ENCODE peak calls at places on chromosomes 4 and X, in four cellular contexts. One of them, this sample, is unnamed.

GRCh38 chr4:111400736-111401135 is 744.5 kb upstream of the FAM241A start:
- DNase-seq in NB4: no peak
- DNase-seq in stimulated activated CD8-positive, alpha-beta memory T cell treated with anti-CD3 and anti-CD28 coated beads, Interleukin-7, amount 100 ng/mL, for 1 hour: no peak
- DNase-seq in KBM-7: no peak
- DNase-seq in this sample: no peak

GRCh38 chrX:153903238-153903980 is 1.1 kb upstream of the AVPR2 start:
- DNase-seq in NB4: peak; percentile 45
- DNase-seq in stimulated activated CD8-positive, alpha-beta memory T cell treated with anti-CD3 and anti-CD28 coated beads, Interleukin-7, amount 100 ng/mL, for 1 hour: no peak
- DNase-seq in KBM-7: peak; percentile 53
- DNase-seq in this sample: no peak

GRCh38 chr4:92305878-92306520 is 2.2 kb downstream of the GRID2 start:
- DNase-seq in NB4: no peak
- DNase-seq in stimulated activated CD8-positive, alpha-beta memory T cell treated with anti-CD3 and anti-CD28 coated beads, Interleukin-7, amount 100 ng/mL, for 1 hour: no peak
- DNase-seq in KBM-7: no peak
- DNase-seq in this sample: no peak

GRCh38 chr4:147550626-147551250 is 66.5 kb upstream of the TMEM184C start:
- DNase-seq in NB4: no peak
- DNase-seq in stimulated activated CD8-positive, alpha-beta memory T cell treated with anti-CD3 and anti-CD28 coated beads, Interleukin-7, amount 100 ng/mL, for 1 hour: no peak
- DNase-seq in KBM-7: no peak
- DNase-seq in this sample: no peak

GRCh38 chr4:37717575-37717974 is 31.4 kb upstream of the RELL1 start:
- DNase-seq in NB4: peak; percentile 35
- DNase-seq in stimulated activated CD8-positive, alpha-beta memory T cell treated with anti-CD3 and anti-CD28 coated beads, Interleukin-7, amount 100 ng/mL, for 1 hour: no peak
- DNase-seq in KBM-7: no peak
- DNase-seq in this sample: no peak

GRCh38 chrX:6667048-6667768 is 132.3 kb upstream of the VCX3A start:
- DNase-seq in NB4: peak; percentile 2
- DNase-seq in stimulated activated CD8-positive, alpha-beta memory T cell treated with anti-CD3 and anti-CD28 coated beads, Interleukin-7, amount 100 ng/mL, for 1 hour: no peak
- DNase-seq in KBM-7: peak; percentile 55
- DNase-seq in this sample: no peak

GRCh38 chrX:23435575-23435974 is 100.9 kb downstream of the PTCHD1 start:
- DNase-seq in NB4: no peak
- DNase-seq in stimulated activated CD8-positive, alpha-beta memory T cell treated with anti-CD3 and anti-CD28 coated beads, Interleukin-7, amount 100 ng/mL, for 1 hour: no peak
- DNase-seq in KBM-7: no peak
- DNase-seq in this sample: no peak

GRCh38 chr4:153346031-153346430 is 1.5 kb downstream of the MND1 start:
- DNase-seq in NB4: no peak
- DNase-seq in stimulated activated CD8-positive, alpha-beta memory T cell treated with anti-CD3 and anti-CD28 coated beads, Interleukin-7, amount 100 ng/mL, for 1 hour: no peak
- DNase-seq in KBM-7: no peak
- DNase-seq in this sample: no peak

GRCh38 chr4:121885115-121885514 is 14.8 kb upstream of the BBS7 start:
- DNase-seq in NB4: peak; percentile 10
- DNase-seq in stimulated activated CD8-positive, alpha-beta memory T cell treated with anti-CD3 and anti-CD28 coated beads, Interleukin-7, amount 100 ng/mL, for 1 hour: no peak
- DNase-seq in KBM-7: no peak
- DNase-seq in this sample: no peak

GRCh38 chrX:38618152-38618551 is 56.8 kb downstream of the TSPAN7 start:
- DNase-seq in NB4: peak; percentile 15
- DNase-seq in stimulated activated CD8-positive, alpha-beta memory T cell treated with anti-CD3 and anti-CD28 coated beads, Interleukin-7, amount 100 ng/mL, for 1 hour: no peak
- DNase-seq in KBM-7: peak; percentile 65
- DNase-seq in this sample: no peak

GRCh38 chrX:141176586-141177451 is at the start of gene LDOC1:
- DNase-seq in NB4: no peak
- DNase-seq in stimulated activated CD8-positive, alpha-beta memory T cell treated with anti-CD3 and anti-CD28 coated beads, Interleukin-7, amount 100 ng/mL, for 1 hour: peak; percentile 30
- DNase-seq in KBM-7: peak; percentile 55
- DNase-seq in this sample: peak; percentile 82

GRCh38 chrX:1502853-1503252 is 34.1 kb downstream of the P2RY8 start:
- DNase-seq in NB4: no peak
- DNase-seq in stimulated activated CD8-positive, alpha-beta memory T cell treated with anti-CD3 and anti-CD28 coated beads, Interleukin-7, amount 100 ng/mL, for 1 hour: no peak
- DNase-seq in KBM-7: no peak
- DNase-seq in this sample: no peak

GRCh38 chr4:113821851-113822250 is 60.3 kb upstream of the CAMK2D start:
- DNase-seq in NB4: no peak
- DNase-seq in stimulated activated CD8-positive, alpha-beta memory T cell treated with anti-CD3 and anti-CD28 coated beads, Interleukin-7, amount 100 ng/mL, for 1 hour: no peak
- DNase-seq in KBM-7: no peak
- DNase-seq in this sample: no peak

GRCh38 chr4:128570380-128570779 is 239.1 kb upstream of the JADE1 start:
- DNase-seq in NB4: peak; percentile 72
- DNase-seq in stimulated activated CD8-positive, alpha-beta memory T cell treated with anti-CD3 and anti-CD28 coated beads, Interleukin-7, amount 100 ng/mL, for 1 hour: no peak
- DNase-seq in KBM-7: peak; percentile 76
- DNase-seq in this sample: no peak

GRCh38 chrX:139834879-139835278 is 98.0 kb downstream of the ATP11C start:
- DNase-seq in NB4: no peak
- DNase-seq in stimulated activated CD8-positive, alpha-beta memory T cell treated with anti-CD3 and anti-CD28 coated beads, Interleukin-7, amount 100 ng/mL, for 1 hour: no peak
- DNase-seq in KBM-7: no peak
- DNase-seq in this sample: no peak

GRCh38 chr4:124104101-124104500 is 608.4 kb downstream of the ANKRD50 start:
- DNase-seq in NB4: no peak
- DNase-seq in stimulated activated CD8-positive, alpha-beta memory T cell treated with anti-CD3 and anti-CD28 coated beads, Interleukin-7, amount 100 ng/mL, for 1 hour: no peak
- DNase-seq in KBM-7: no peak
- DNase-seq in this sample: no peak

GRCh38 chr4:113636877-113637276 is 124.7 kb downstream of the CAMK2D start:
- DNase-seq in NB4: peak; percentile 77
- DNase-seq in stimulated activated CD8-positive, alpha-beta memory T cell treated with anti-CD3 and anti-CD28 coated beads, Interleukin-7, amount 100 ng/mL, for 1 hour: no peak
- DNase-seq in KBM-7: peak; percentile 64
- DNase-seq in this sample: no peak

GRCh38 chr4:19831644-19832285 is 419.9 kb upstream of the SLIT2 start:
- DNase-seq in NB4: no peak
- DNase-seq in stimulated activated CD8-positive, alpha-beta memory T cell treated with anti-CD3 and anti-CD28 coated beads, Interleukin-7, amount 100 ng/mL, for 1 hour: no peak
- DNase-seq in KBM-7: no peak
- DNase-seq in this sample: no peak

GRCh38 chrX:39605183-39605582 is 492.6 kb downstream of the BCOR start:
- DNase-seq in NB4: no peak
- DNase-seq in stimulated activated CD8-positive, alpha-beta memory T cell treated with anti-CD3 and anti-CD28 coated beads, Interleukin-7, amount 100 ng/mL, for 1 hour: no peak
- DNase-seq in KBM-7: no peak
- DNase-seq in this sample: no peak

GRCh38 chr4:1396806-1397455 is 9.3 kb downstream of the NKX1-1 start:
- DNase-seq in NB4: no peak
- DNase-seq in stimulated activated CD8-positive, alpha-beta memory T cell treated with anti-CD3 and anti-CD28 coated beads, Interleukin-7, amount 100 ng/mL, for 1 hour: no peak
- DNase-seq in KBM-7: no peak
- DNase-seq in this sample: no peak

GRCh38 chr4:53113433-53114215 is 251.5 kb downstream of the RASL11B start:
- DNase-seq in NB4: no peak
- DNase-seq in stimulated activated CD8-positive, alpha-beta memory T cell treated with anti-CD3 and anti-CD28 coated beads, Interleukin-7, amount 100 ng/mL, for 1 hour: no peak
- DNase-seq in KBM-7: no peak
- DNase-seq in this sample: no peak

GRCh38 chr4:109094061-109094460 is 208.4 kb downstream of the COL25A1 start:
- DNase-seq in NB4: no peak
- DNase-seq in stimulated activated CD8-positive, alpha-beta memory T cell treated with anti-CD3 and anti-CD28 coated beads, Interleukin-7, amount 100 ng/mL, for 1 hour: no peak
- DNase-seq in KBM-7: peak; percentile 24
- DNase-seq in this sample: no peak

GRCh38 chrX:129629837-129630236 is 24.9 kb downstream of the APLN start:
- DNase-seq in NB4: no peak
- DNase-seq in stimulated activated CD8-positive, alpha-beta memory T cell treated with anti-CD3 and anti-CD28 coated beads, Interleukin-7, amount 100 ng/mL, for 1 hour: no peak
- DNase-seq in KBM-7: no peak
- DNase-seq in this sample: no peak

GRCh38 chr4:15714616-15715015 is 11.8 kb downstream of the BST1 start:
- DNase-seq in NB4: no peak
- DNase-seq in stimulated activated CD8-positive, alpha-beta memory T cell treated with anti-CD3 and anti-CD28 coated beads, Interleukin-7, amount 100 ng/mL, for 1 hour: no peak
- DNase-seq in KBM-7: no peak
- DNase-seq in this sample: no peak

GRCh38 chrX:111035256-111035655 is 60.7 kb upstream of the PAK3 start:
- DNase-seq in NB4: no peak
- DNase-seq in stimulated activated CD8-positive, alpha-beta memory T cell treated with anti-CD3 and anti-CD28 coated beads, Interleukin-7, amount 100 ng/mL, for 1 hour: no peak
- DNase-seq in KBM-7: no peak
- DNase-seq in this sample: no peak

GRCh38 chr4:27048350-27049100 is 187.9 kb downstream of the STIM2 start:
- DNase-seq in NB4: peak; percentile 53
- DNase-seq in stimulated activated CD8-positive, alpha-beta memory T cell treated with anti-CD3 and anti-CD28 coated beads, Interleukin-7, amount 100 ng/mL, for 1 hour: no peak
- DNase-seq in KBM-7: peak; percentile 63
- DNase-seq in this sample: no peak